ENCODE peak calls at places on chromosomes 1 and 21, in four cellular contexts. One of them, this sample, is unnamed.

GRCh38 chr1:9376430-9376829 is 83.7 kb downstream of the SPSB1 start:
- DNase-seq in nephron progenitor cell: no peak
- DNase-seq in NAMALWA: no peak
- DNase-seq in HFF-Myc: no peak
- DNase-seq in this sample: no peak

GRCh38 chr1:180228648-180229482 is 1.2 kb upstream of the LHX4 start:
- DNase-seq in nephron progenitor cell: no peak
- DNase-seq in NAMALWA: no peak
- DNase-seq in HFF-Myc: no peak
- DNase-seq in this sample: no peak

GRCh38 chr21:33201945-33202344 is 27.8 kb upstream of the IFNAR2 start:
- DNase-seq in nephron progenitor cell: no peak
- DNase-seq in NAMALWA: no peak
- DNase-seq in HFF-Myc: no peak
- DNase-seq in this sample: no peak

GRCh38 chr1:210402560-210402959 is 73.9 kb downstream of the HHAT start:
- DNase-seq in nephron progenitor cell: no peak
- DNase-seq in NAMALWA: no peak
- DNase-seq in HFF-Myc: no peak
- DNase-seq in this sample: no peak

GRCh38 chr1:101567582-101568189 is 330.9 kb downstream of the S1PR1 start:
- DNase-seq in nephron progenitor cell: peak
- DNase-seq in NAMALWA: peak
- DNase-seq in HFF-Myc: no peak
- DNase-seq in this sample: peak

GRCh38 chr1:87113313-87113712 is 198.9 kb downstream of the HS2ST1 start:
- DNase-seq in nephron progenitor cell: no peak
- DNase-seq in NAMALWA: no peak
- DNase-seq in HFF-Myc: no peak
- DNase-seq in this sample: peak

GRCh38 chr1:81876901-81877750 is 76.4 kb downstream of the ADGRL2 start:
- DNase-seq in nephron progenitor cell: no peak
- DNase-seq in NAMALWA: no peak
- DNase-seq in HFF-Myc: no peak
- DNase-seq in this sample: peak

GRCh38 chr1:212595787-212596714 is 12.5 kb upstream of the ATF3 start:
- DNase-seq in nephron progenitor cell: no peak
- DNase-seq in NAMALWA: peak
- DNase-seq in HFF-Myc: peak
- DNase-seq in this sample: peak

GRCh38 chr1:39326836-39327235 is 122.3 kb downstream of the MACF1 start:
- DNase-seq in nephron progenitor cell: no peak
- DNase-seq in NAMALWA: no peak
- DNase-seq in HFF-Myc: no peak
- DNase-seq in this sample: no peak

GRCh38 chr1:14137411-14138134 is 437.6 kb downstream of the PRDM2 start:
- DNase-seq in nephron progenitor cell: no peak
- DNase-seq in NAMALWA: no peak
- DNase-seq in HFF-Myc: no peak
- DNase-seq in this sample: no peak

GRCh38 chr1:945910-946565 is 13.0 kb downstream of the NOC2L start:
- DNase-seq in nephron progenitor cell: no peak
- DNase-seq in NAMALWA: no peak
- DNase-seq in HFF-Myc: no peak
- DNase-seq in this sample: no peak

GRCh38 chr21:34613679-34614442 is 1.1 kb downstream of the RCAN1 start:
- DNase-seq in nephron progenitor cell: no peak
- DNase-seq in NAMALWA: peak
- DNase-seq in HFF-Myc: no peak
- DNase-seq in this sample: peak

GRCh38 chr1:8343464-8344001 is 25.6 kb downstream of the SLC45A1 start:
- DNase-seq in nephron progenitor cell: no peak
- DNase-seq in NAMALWA: no peak
- DNase-seq in HFF-Myc: peak
- DNase-seq in this sample: peak

GRCh38 chr21:27298465-27298864 is 331.6 kb upstream of the ADAMTS5 start:
- DNase-seq in nephron progenitor cell: no peak
- DNase-seq in NAMALWA: no peak
- DNase-seq in HFF-Myc: no peak
- DNase-seq in this sample: no peak

GRCh38 chr1:163230827-163231226 is 28.1 kb upstream of the RGS5 start:
- DNase-seq in nephron progenitor cell: no peak
- DNase-seq in NAMALWA: no peak
- DNase-seq in HFF-Myc: no peak
- DNase-seq in this sample: no peak

GRCh38 chr1:184637664-184638063 is 117.0 kb downstream of the EDEM3 start:
- DNase-seq in nephron progenitor cell: no peak
- DNase-seq in NAMALWA: no peak
- DNase-seq in HFF-Myc: no peak
- DNase-seq in this sample: no peak

GRCh38 chr1:229230136-229230892 is 40.6 kb upstream of the RAB4A start:
- DNase-seq in nephron progenitor cell: peak
- DNase-seq in NAMALWA: peak
- DNase-seq in HFF-Myc: no peak
- DNase-seq in this sample: no peak

GRCh38 chr1:224182057-224182865 is 779 bp upstream of the DEGS1 start:
- DNase-seq in nephron progenitor cell: no peak
- DNase-seq in NAMALWA: no peak
- DNase-seq in HFF-Myc: no peak
- DNase-seq in this sample: no peak

GRCh38 chr1:9118186-9118585 is 10.7 kb downstream of the GPR157 start:
- DNase-seq in nephron progenitor cell: no peak
- DNase-seq in NAMALWA: no peak
- DNase-seq in HFF-Myc: no peak
- DNase-seq in this sample: no peak

GRCh38 chr1:44775930-44776748 is 799 bp downstream of the RPS8 start:
- DNase-seq in nephron progenitor cell: no peak
- DNase-seq in NAMALWA: peak
- DNase-seq in HFF-Myc: no peak
- DNase-seq in this sample: no peak

GRCh38 chr1:114353233-114353632 is 157.8 kb downstream of the TRIM33 start:
- DNase-seq in nephron progenitor cell: no peak
- DNase-seq in NAMALWA: no peak
- DNase-seq in HFF-Myc: peak
- DNase-seq in this sample: peak

GRCh38 chr1:63868220-63868897 is 94.5 kb downstream of the ROR1 start:
- DNase-seq in nephron progenitor cell: no peak
- DNase-seq in NAMALWA: no peak
- DNase-seq in HFF-Myc: no peak
- DNase-seq in this sample: peak

GRCh38 chr1:15974855-15975254 is 1.0 kb downstream of the ZBTB17 start:
- DNase-seq in nephron progenitor cell: no peak
- DNase-seq in NAMALWA: peak
- DNase-seq in HFF-Myc: no peak
- DNase-seq in this sample: no peak

GRCh38 chr1:94385354-94385947 is 32.7 kb upstream of the ABCD3 start:
- DNase-seq in nephron progenitor cell: no peak
- DNase-seq in NAMALWA: no peak
- DNase-seq in HFF-Myc: no peak
- DNase-seq in this sample: no peak

GRCh38 chr1:17603091-17603841 is 63.8 kb downstream of the ARHGEF10L start:
- DNase-seq in nephron progenitor cell: peak
- DNase-seq in NAMALWA: no peak
- DNase-seq in HFF-Myc: no peak
- DNase-seq in this sample: no peak

GRCh38 chr1:234934611-234935033 is 194.0 kb downstream of the TOMM20 start:
- DNase-seq in nephron progenitor cell: no peak
- DNase-seq in NAMALWA: no peak
- DNase-seq in HFF-Myc: no peak
- DNase-seq in this sample: peak

GRCh38 chr1:212607206-212607923 is 1.2 kb upstream of the ATF3 start:
- DNase-seq in nephron progenitor cell: peak
- DNase-seq in NAMALWA: peak
- DNase-seq in HFF-Myc: no peak
- DNase-seq in this sample: no peak

GRCh38 chr1:160744287-160744857 is 5.3 kb downstream of the SLAMF7 start:
- DNase-seq in nephron progenitor cell: no peak
- DNase-seq in NAMALWA: no peak
- DNase-seq in HFF-Myc: no peak
- DNase-seq in this sample: no peak

GRCh38 chr1:214933375-214933774 is 149.2 kb upstream of the KCNK2 start:
- DNase-seq in nephron progenitor cell: no peak
- DNase-seq in NAMALWA: no peak
- DNase-seq in HFF-Myc: no peak
- DNase-seq in this sample: no peak

GRCh38 chr1:36203554-36204346 is 20.5 kb upstream of the THRAP3 start:
- DNase-seq in nephron progenitor cell: no peak
- DNase-seq in NAMALWA: no peak
- DNase-seq in HFF-Myc: no peak
- DNase-seq in this sample: peak

GRCh38 chr21:35128526-35128925 is 79.4 kb upstream of the RUNX1 start:
- DNase-seq in nephron progenitor cell: no peak
- DNase-seq in NAMALWA: no peak
- DNase-seq in HFF-Myc: no peak
- DNase-seq in this sample: no peak

GRCh38 chr1:41399148-41399795 is 38.0 kb downstream of the FOXO6 start:
- DNase-seq in nephron progenitor cell: peak
- DNase-seq in NAMALWA: no peak
- DNase-seq in HFF-Myc: no peak
- DNase-seq in this sample: no peak

GRCh38 chr1:23957096-23957495 is 2.5 kb upstream of the PNRC2 start:
- DNase-seq in nephron progenitor cell: no peak
- DNase-seq in NAMALWA: no peak
- DNase-seq in HFF-Myc: no peak
- DNase-seq in this sample: no peak

GRCh38 chr1:89126234-89126580 is 293 bp upstream of the GBP2 start:
- DNase-seq in nephron progenitor cell: no peak
- DNase-seq in NAMALWA: no peak
- DNase-seq in HFF-Myc: no peak
- DNase-seq in this sample: no peak

GRCh38 chr1:25784575-25785051 is 15.4 kb upstream of the SELENON start:
- DNase-seq in nephron progenitor cell: no peak
- DNase-seq in NAMALWA: no peak
- DNase-seq in HFF-Myc: no peak
- DNase-seq in this sample: peak